ENCODE peak calls at places on chromosome 11, in ten cellular contexts. C, D, J, P, O, E, T, H, Q and V are unnamed samples.

GRCh38 chr11:25159341-25159740 is 662.5 kb downstream of the LUZP2 start:
- DNase-seq in C (no peak), D (no peak), J (peak), P (no peak), O (no peak), E (no peak), T (no peak), H (no peak), Q (no peak), V (peak)

GRCh38 chr11:122209619-122210377 is 93.8 kb upstream of the BLID start:
- DNase-seq in C (peak), D (no peak), J (peak), P (no peak), O (no peak), E (no peak), T (peak), H (no peak), Q (no peak), V (no peak)

GRCh38 chr11:22878604-22879003 is 18.3 kb upstream of the CCDC179 start:
- DNase-seq in C (no peak), D (no peak), J (no peak), P (no peak), O (no peak), E (no peak), T (no peak), H (no peak), Q (no peak), V (no peak)

GRCh38 chr11:2807276-2807681 is 78.3 kb downstream of the CDKN1C start:
- DNase-seq in C (peak), D (no peak), J (no peak), P (no peak), O (no peak), E (peak), T (no peak), H (no peak), Q (no peak), V (peak)

GRCh38 chr11:76229690-76230240 is 23.5 kb upstream of the WNT11 start:
- DNase-seq in C (no peak), D (no peak), J (no peak), P (no peak), O (no peak), E (no peak), T (no peak), H (no peak), Q (no peak), V (no peak)

GRCh38 chr11:4111834-4112233 is 17.2 kb downstream of the RRM1 start:
- DNase-seq in C (no peak), D (no peak), J (no peak), P (no peak), O (no peak), E (no peak), T (no peak), H (no peak), Q (no peak), V (no peak)

GRCh38 chr11:129436573-129436972 is 60.9 kb downstream of the BARX2 start:
- DNase-seq in C (no peak), D (no peak), J (no peak), P (no peak), O (no peak), E (no peak), T (no peak), H (no peak), Q (no peak), V (no peak)

GRCh38 chr11:112583246-112583893 is 322.7 kb upstream of the PLET1 start:
- DNase-seq in C (no peak), D (no peak), J (no peak), P (no peak), O (no peak), E (no peak), T (no peak), H (no peak), Q (no peak), V (no peak)

GRCh38 chr11:120883404-120884135 is 140.3 kb upstream of the TBCEL start:
- DNase-seq in C (peak), D (no peak), J (peak), P (peak), O (no peak), E (no peak), T (no peak), H (no peak), Q (no peak), V (no peak)

GRCh38 chr11:65477271-65478029 is 21.4 kb upstream of the MALAT1 start:
- DNase-seq in C (peak), D (peak), J (peak), P (peak), O (peak), E (peak), T (peak), H (peak), Q (peak), V (peak)

GRCh38 chr11:86128914-86129313 is 60.0 kb upstream of the PICALM start:
- DNase-seq in C (no peak), D (no peak), J (no peak), P (no peak), O (no peak), E (no peak), T (no peak), H (no peak), Q (no peak), V (no peak)

GRCh38 chr11:10654211-10655150 is 39.1 kb downstream of the IRAG1 start:
- DNase-seq in C (peak), D (no peak), J (peak), P (peak), O (peak), E (no peak), T (peak), H (no peak), Q (peak), V (no peak)

GRCh38 chr11:75654314-75654713 is 14.5 kb downstream of the MAP6 start:
- DNase-seq in C (peak), D (no peak), J (peak), P (no peak), O (no peak), E (no peak), T (no peak), H (no peak), Q (no peak), V (no peak)